ENCODE peak calls at places on chromosomes 3 and 15, in four cellular contexts. W is HepG2, E is HEK293T, D is K562. C is an unnamed sample.

GRCh38 chr3:45677045-45677436 is 12.2 kb upstream of the SACM1L start:
- DNase-seq in W (peak; percentile 40), E (no peak), D (no peak), C (no peak)

GRCh38 chr3:124584552-124585391 is 145.5 kb upstream of the UMPS start:
- DNase-seq in W (peak; percentile 73), E (peak; percentile 77), D (peak; percentile 71), C (peak; percentile 86)

GRCh38 chr3:23004971-23005370 is 198.2 kb upstream of the UBE2E2 start:
- DNase-seq in W (peak; percentile 31), E (no peak), D (no peak), C (no peak)

GRCh38 chr3:164375538-164375937 is 702.8 kb downstream of the SI start:
- DNase-seq in W (no peak), E (no peak), D (no peak), C (no peak)

GRCh38 chr3:189455796-189456195 is 175.4 kb upstream of the TP63 start:
- DNase-seq in W (no peak), E (no peak), D (no peak), C (no peak)

GRCh38 chr3:187841552-187841951 is 96.3 kb upstream of the BCL6 start:
- DNase-seq in W (no peak), E (no peak), D (no peak), C (no peak)

GRCh38 chr3:45105855-45106655 is 40.1 kb downstream of the CDCP1 start:
- DNase-seq in W (no peak), E (no peak), D (peak; percentile 75), C (no peak)

GRCh38 chr3:112425382-112425781 is 73.9 kb downstream of the BTLA start:
- DNase-seq in W (no peak), E (no peak), D (no peak), C (no peak)

GRCh38 chr3:175163686-175164085 is 304.6 kb downstream of the NAALADL2 start:
- DNase-seq in W (no peak), E (no peak), D (no peak), C (no peak)

GRCh38 chr3:143171141-143171651 is 51.6 kb downstream of the CHST2 start:
- DNase-seq in W (no peak), E (no peak), D (no peak), C (no peak)

GRCh38 chr3:143172313-143173054 is 52.9 kb downstream of the CHST2 start:
- DNase-seq in W (no peak), E (no peak), D (no peak), C (no peak)

GRCh38 chr3:143171656-143172055 is 52.1 kb downstream of the CHST2 start:
- DNase-seq in W (no peak), E (no peak), D (no peak), C (no peak)

GRCh38 chr3:143170043-143170442 is 50.5 kb downstream of the CHST2 start:
- DNase-seq in W (no peak), E (no peak), D (no peak), C (no peak)

GRCh38 chr3:143170676-143171075 is 51.1 kb downstream of the CHST2 start:
- DNase-seq in W (no peak), E (no peak), D (peak; percentile 42), C (no peak)
- TF ChIP-seq ELF4 in W (no peak), E (no peak), D (no peak), C (no peak)

GRCh38 chr3:105580551-105580950 is 213.8 kb downstream of the ALCAM start:
- DNase-seq in W (no peak), E (no peak), D (no peak), C (no peak)
- TF ChIP-seq ELF4 in W (no peak), E (no peak), D (no peak), C (no peak)

GRCh38 chr15:58918239-58918638 is 15.2 kb downstream of the SLTM start:
- DNase-seq in W (no peak), E (no peak), D (no peak), C (no peak)
- TF ChIP-seq ELF4 in W (no peak), E (no peak), D (no peak), C (no peak)

DNA sequence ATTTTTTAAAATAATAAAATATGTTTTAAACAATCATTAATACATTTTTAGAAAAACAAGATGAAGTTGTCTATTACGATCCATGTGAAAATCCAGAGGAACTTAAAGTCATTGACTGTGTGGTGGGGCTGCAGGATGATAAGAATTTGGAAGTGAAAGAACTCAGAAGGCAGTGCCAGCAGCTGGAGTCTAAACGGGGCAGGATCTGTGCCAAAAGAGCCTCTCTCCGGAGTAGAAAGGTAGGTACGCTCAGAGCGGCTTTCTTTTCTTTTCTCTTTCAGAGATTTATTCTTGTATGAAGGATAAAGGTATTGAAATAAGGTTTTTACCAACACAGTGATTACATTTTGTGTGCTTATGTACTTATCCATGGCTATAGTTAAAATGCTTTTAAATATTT is 13.6 kb downstream of the WHAMM start:
- DNase-seq in W (no peak), E (no peak), D (no peak), C (no peak)
- TF ChIP-seq ELF4 in W (no peak), E (no peak), D (no peak), C (no peak)

C was measured in WTC11.